ENCODE peak calls at places on chromosome 22, in six cellular contexts. A is smooth muscle cell of the brain vasculature, T is cardiac septum, E is foreskin fibroblast, B is PC-9, I is HFF-Myc. F is an unnamed sample.

GRCh38 chr22:40051322-40051721 is 56.6 kb downstream of the FAM83F start:
- DNase-seq in A (no peak), T (no peak), E (no peak), B (no peak), I (no peak), F (peak)

GRCh38 chr22:41775976-41776375 is 24.5 kb upstream of the CCDC134 start:
- DNase-seq in A (no peak), T (peak), E (no peak), B (peak), I (no peak), F (no peak)

GRCh38 chr22:35301370-35301874 is 1.7 kb downstream of the TOM1 start:
- DNase-seq in A (no peak), T (no peak), E (peak), B (peak), I (no peak), F (peak)

GRCh38 chr22:37639070-37639760 is at the start of gene SH3BP1:
- DNase-seq in A (no peak), T (no peak), E (no peak), B (peak), I (no peak), F (peak)

GRCh38 chr22:29072979-29073617 is at the start of gene KREMEN1:
- DNase-seq in A (no peak), T (no peak), E (no peak), B (no peak), I (no peak), F (no peak)

GRCh38 chr22:47434336-47435203 is 672.1 kb downstream of the TBC1D22A start:
- DNase-seq in A (no peak), T (no peak), E (no peak), B (no peak), I (no peak), F (no peak)

GRCh38 chr22:48493733-48494132 is 1333.9 kb downstream of the BRD1 start:
- DNase-seq in A (no peak), T (no peak), E (no peak), B (no peak), I (no peak), F (no peak)

GRCh38 chr22:24482998-24483397 is 12.1 kb upstream of the UPB1 start:
- DNase-seq in A (no peak), T (no peak), E (no peak), B (no peak), I (no peak), F (no peak)

GRCh38 chr22:48819991-48820390 is 1007.7 kb downstream of the BRD1 start:
- DNase-seq in A (no peak), T (no peak), E (no peak), B (no peak), I (no peak), F (no peak)

GRCh38 chr22:48088226-48088625 is 1325.8 kb downstream of the TBC1D22A start:
- DNase-seq in A (no peak), T (no peak), E (no peak), B (no peak), I (no peak), F (no peak)

GRCh38 chr22:47624277-47625012 is 862.0 kb downstream of the TBC1D22A start:
- DNase-seq in A (no peak), T (peak), E (no peak), B (no peak), I (no peak), F (no peak)

GRCh38 chr22:42904049-42904448 is 47.0 kb upstream of the ARFGAP3 start:
- DNase-seq in A (no peak), T (no peak), E (no peak), B (no peak), I (no peak), F (no peak)

GRCh38 chr22:49305215-49305965 is 522.3 kb downstream of the BRD1 start:
- DNase-seq in A (no peak), T (peak), E (no peak), B (peak), I (no peak), F (peak)

GRCh38 chr22:11598492-11599440 is 3929.2 kb upstream of the OR11H1 start:
- DNase-seq in A (no peak), T (no peak), E (no peak), B (no peak), I (no peak), F (no peak)

GRCh38 chr22:35905894-35906293 is 122.7 kb downstream of the RBFOX2 start:
- DNase-seq in A (no peak), T (no peak), E (no peak), B (no peak), I (no peak), F (no peak)

GRCh38 chr22:49017769-49018330 is 809.8 kb downstream of the BRD1 start:
- DNase-seq in A (no peak), T (peak), E (no peak), B (no peak), I (no peak), F (no peak)

GRCh38 chr22:42803454-42803853 is 53.6 kb downstream of the ARFGAP3 start:
- DNase-seq in A (no peak), T (no peak), E (no peak), B (no peak), I (no peak), F (no peak)

GRCh38 chr22:49997932-49998717 is 14.4 kb downstream of the IL17REL start:
- DNase-seq in A (no peak), T (peak), E (no peak), B (no peak), I (no peak), F (no peak)

GRCh38 chr22:26656896-26657851 is at the start of gene MIAT:
- DNase-seq in A (no peak), T (peak), E (no peak), B (no peak), I (no peak), F (no peak)

GRCh38 chr22:29879738-29880137 is 3.2 kb upstream of the MTMR3 start:
- DNase-seq in A (no peak), T (no peak), E (no peak), B (no peak), I (no peak), F (no peak)

GRCh38 chr22:27790396-27791216 is 10.9 kb downstream of the MN1 start:
- DNase-seq in A (no peak), T (no peak), E (no peak), B (no peak), I (no peak), F (no peak)

GRCh38 chr22:45212306-45212709 is 28.4 kb downstream of the KIAA0930 start:
- DNase-seq in A (peak), T (peak), E (peak), B (peak), I (peak), F (peak)

GRCh38 chr22:40553014-40553579 is 83.4 kb downstream of the MRTFA start:
- DNase-seq in A (no peak), T (no peak), E (no peak), B (no peak), I (no peak), F (no peak)

GRCh38 chr22:30469165-30469564 is 2.7 kb downstream of the SEC14L3 start:
- DNase-seq in A (no peak), T (no peak), E (no peak), B (no peak), I (no peak), F (no peak)

GRCh38 chr22:46843691-46844297 is 81.3 kb downstream of the TBC1D22A start:
- DNase-seq in A (no peak), T (no peak), E (peak), B (no peak), I (no peak), F (no peak)

F was measured in choroid plexus epithelial cell.